ENCODE peak calls at places on chromosomes 11 and 22, in four cellular contexts. O is CD4-positive, CD25-positive, alpha-beta regulatory T cell; Y is PC-3; N is GM23248. L is an unnamed sample. For H3K4me1, the result is how much of the 10 kb centered on the place peaks cover.

GRCh38 chr11:66081505-66081904 is 11.4 kb downstream of the PACS1 start:
- DNase-seq in O (peak), Y (peak), N (peak), L (peak)

GRCh38 chr11:65132238-65132987 is 1.9 kb downstream of the SYVN1 start:
- DNase-seq in O (no peak), Y (no peak), N (no peak), L (no peak)

GRCh38 chr22:49215840-49216239 is 611.8 kb downstream of the BRD1 start:
- DNase-seq in O (no peak), Y (no peak), N (no peak), L (no peak)

GRCh38 chr22:27385261-27385998 is 416.1 kb downstream of the MN1 start:
- DNase-seq in O (no peak), Y (no peak), N (no peak), L (no peak)

GRCh38 chr11:10908215-10908990 is 50.5 kb upstream of the ZBED5 start:
- DNase-seq in O (no peak), Y (peak), N (peak), L (peak)

GRCh38 chr22:31488988-31489617 is 539 bp downstream of the EIF4ENIF1 start:
- DNase-seq in O (peak), Y (peak), N (peak), L (peak)

GRCh38 chr11:35433588-35433987 is 14.2 kb upstream of the SLC1A2 start:
- DNase-seq in O (no peak), Y (no peak), N (no peak), L (no peak)

GRCh38 chr11:15327786-15328231 is 213.1 kb downstream of the INSC start:
- DNase-seq in O (no peak), Y (peak), N (peak), L (peak)

GRCh38 chr22:45290410-45290936 is 5.7 kb downstream of the UPK3A start:
- DNase-seq in O (no peak), Y (peak), N (peak), L (no peak)

GRCh38 chr11:65448418-65449196 is 26.0 kb downstream of the NEAT1 start:
- DNase-seq in O (no peak), Y (peak), N (peak), L (peak)

GRCh38 chr22:33917744-33918406 is 2.4 kb downstream of the LARGE1 start:
- DNase-seq in O (no peak), Y (no peak), N (peak), L (peak)

GRCh38 chr22:25148149-25148691 is 51.4 kb upstream of the CRYBB3 start:
- DNase-seq in O (no peak), Y (no peak), N (no peak), L (no peak)

GRCh38 chr11:47177229-47177845 is 658 bp upstream of the ARFGAP2 start:
- DNase-seq in O (peak), Y (peak), N (peak), L (peak)

GRCh38 chr11:106152013-106152412 is 74.6 kb downstream of the AASDHPPT start:
- DNase-seq in O (no peak), Y (peak), N (peak), L (peak)

GRCh38 chr11:55707029-55707428 is 45.0 kb downstream of the OR4C6 start:
- DNase-seq in O (no peak), Y (peak), N (peak), L (peak)

GRCh38 chr11:122852071-122852831 is 14.0 kb downstream of the CRTAM start:
- DNase-seq in O (no peak), Y (peak), N (peak), L (no peak)

GRCh38 chr11:8709002-8709672 is 26.5 kb downstream of the RPL27A start:
- DNase-seq in O (no peak), Y (no peak), N (peak), L (peak)

GRCh38 chr11:121426476-121427454 is 25.3 kb upstream of the SORL1 start:
- DNase-seq in O (peak), Y (peak), N (peak), L (no peak)

GRCh38 chr11:85627332-85627997 is at the start of gene DLG2:
- DNase-seq in O (peak), Y (peak), N (peak), L (peak)

GRCh38 chr11:127199306-127199801 is 198.8 kb upstream of the KIRREL3 start:
- DNase-seq in O (no peak), Y (no peak), N (no peak), L (no peak)

GRCh38 chr22:36453266-36453607 is 28.2 kb downstream of the TXN2 start:
- DNase-seq in O (no peak), Y (peak), N (peak), L (no peak)

GRCh38 chr22:36453855-36454378 is 27.5 kb downstream of the TXN2 start:
- DNase-seq in O (no peak), Y (no peak), N (no peak), L (no peak)

GRCh38 chr22:36452473-36453265 is 28.8 kb downstream of the TXN2 start:
- DNase-seq in O (no peak), Y (no peak), N (no peak), L (no peak)

GRCh38 chr22:36447634-36448033 is 33.8 kb downstream of the TXN2 start:
- DNase-seq in O (no peak), Y (no peak), N (no peak), L (no peak)

GRCh38 chr22:36449776-36450175 is 31.7 kb downstream of the TXN2 start:
- DNase-seq in O (no peak), Y (no peak), N (no peak), L (no peak)
- H3K4me1 ChIP-seq in O (under half), Y (under half), N (under half), L (under half)

DNA sequence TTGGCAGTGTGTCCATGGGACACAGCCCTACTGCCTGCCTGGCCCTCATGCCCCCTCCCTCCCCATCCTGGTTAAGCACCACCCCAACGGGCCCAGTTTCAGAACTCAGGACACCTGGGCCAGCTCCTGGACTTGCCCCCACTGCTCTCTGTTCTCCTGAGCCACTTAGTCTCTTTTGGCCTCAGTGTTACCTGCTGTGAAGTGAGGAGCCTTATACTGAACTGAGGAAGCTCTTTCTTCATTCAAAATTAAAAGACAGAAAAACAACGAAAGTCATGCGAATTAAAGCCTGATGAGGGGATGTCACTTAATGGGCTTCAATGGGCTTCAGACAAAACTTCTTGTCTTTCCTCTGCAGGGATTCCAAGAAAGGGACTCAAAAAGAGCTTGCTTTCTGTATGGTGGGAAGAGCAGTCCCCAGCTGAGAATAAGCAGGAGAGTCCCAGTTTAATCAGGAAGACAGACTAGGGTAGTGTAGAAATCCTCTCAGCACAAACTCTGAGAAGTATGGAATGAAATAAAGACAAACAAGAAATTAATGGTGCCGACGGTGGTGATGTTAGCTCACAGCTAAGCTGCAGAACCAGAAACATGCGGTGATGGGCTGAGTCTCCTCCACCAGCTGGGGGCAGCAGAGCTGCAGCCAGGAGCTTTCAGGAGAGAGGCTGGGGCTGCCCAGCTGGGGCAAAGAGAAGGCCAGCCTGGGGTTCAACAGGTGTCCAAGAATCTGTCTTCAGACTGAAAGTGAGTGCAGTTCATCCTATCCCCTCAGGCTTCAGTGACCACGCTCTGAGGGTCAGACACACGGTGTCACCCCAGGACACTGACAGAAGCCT is 101.0 kb downstream of the GGTLC2 start:
- DNase-seq in O (peak), Y (peak), N (peak), L (peak)
- H3K4me1 ChIP-seq in O (under half), Y (under half), N (under half), L (under half)

DNA sequence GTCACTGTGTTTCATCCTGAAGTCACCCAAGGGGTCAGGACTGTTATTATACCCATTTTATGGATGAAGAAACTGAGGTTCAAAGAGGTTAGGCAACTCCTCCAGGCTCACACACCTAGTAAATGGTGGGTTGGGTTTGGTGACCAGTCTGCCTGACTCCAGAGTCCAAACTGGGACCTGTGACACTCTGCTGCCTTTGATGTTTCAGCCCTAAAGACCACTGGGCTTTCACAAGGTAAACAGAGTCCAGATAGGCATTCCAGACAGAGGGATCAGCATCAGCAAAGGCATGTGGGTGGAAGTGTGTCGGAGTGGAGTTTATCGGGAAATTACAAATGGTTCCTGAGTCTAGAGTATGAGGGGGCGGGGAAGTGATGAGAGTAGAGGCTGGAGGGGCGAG is 38.5 kb downstream of the MICAL2 start:
- DNase-seq in O (no peak), Y (no peak), N (no peak), L (no peak)
- H3K4me1 ChIP-seq in O (under half), Y (under half), N (under half), L (under half)

GRCh38 chr11:67271548-67272284 is 5.4 kb downstream of the GRK2 start:
- DNase-seq in O (peak), Y (no peak), N (no peak), L (no peak)
- H3K4me1 ChIP-seq in O (half or more), Y (under half), N (under half), L (half or more)

GRCh38 chr11:131037873-131038272 is 121.6 kb upstream of the SNX19 start:
- DNase-seq in O (no peak), Y (peak), N (no peak), L (no peak)

GRCh38 chr11:131036544-131036943 is 120.3 kb upstream of the SNX19 start:
- DNase-seq in O (no peak), Y (no peak), N (no peak), L (peak)

GRCh38 chr11:131038597-131038996 is 122.3 kb upstream of the SNX19 start:
- DNase-seq in O (no peak), Y (peak), N (peak), L (no peak)

GRCh38 chr11:131027501-131027900 is 111.2 kb upstream of the SNX19 start:
- DNase-seq in O (no peak), Y (no peak), N (no peak), L (no peak)

DNA sequence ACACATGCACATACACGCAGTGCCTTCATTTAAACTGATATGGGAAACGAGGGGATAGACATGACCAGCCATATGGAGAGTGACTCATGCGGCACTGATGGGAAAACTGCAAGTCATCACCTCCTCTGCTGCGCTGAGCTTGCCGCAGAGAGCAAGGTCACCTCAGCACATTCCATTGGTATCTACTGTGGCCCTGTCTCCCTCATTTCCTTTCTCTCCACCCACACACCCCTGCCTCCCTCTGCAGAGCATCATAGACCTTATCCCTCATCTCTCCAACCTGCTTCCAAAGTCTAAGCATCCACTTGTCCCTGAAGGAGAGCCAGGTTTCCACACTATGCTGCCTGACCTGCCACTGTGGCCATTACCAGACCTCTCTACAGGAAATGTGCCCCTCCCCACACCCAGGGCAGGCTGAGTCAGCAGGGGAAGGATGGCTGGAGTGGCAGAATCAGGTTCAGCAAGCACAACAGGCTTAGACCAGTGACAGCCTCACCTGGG is 116.9 kb upstream of the SNX19 start:
- DNase-seq in O (no peak), Y (peak), N (peak), L (peak)
- H3K4me1 ChIP-seq in O (under half), Y (under half), N (under half), L (under half)

GRCh38 chr22:23212061-23213030 is 32.0 kb downstream of the BCR start:
- DNase-seq in O (no peak), Y (no peak), N (no peak), L (no peak)

GRCh38 chr22:23215294-23216204 is 35.2 kb downstream of the BCR start:
- DNase-seq in O (no peak), Y (peak), N (peak), L (peak)

GRCh38 chr22:23213031-23213555 is 32.8 kb downstream of the BCR start:
- DNase-seq in O (no peak), Y (no peak), N (no peak), L (no peak)

GRCh38 chr22:23214398-23214797 is 34.1 kb downstream of the BCR start:
- DNase-seq in O (no peak), Y (no peak), N (no peak), L (no peak)

DNA sequence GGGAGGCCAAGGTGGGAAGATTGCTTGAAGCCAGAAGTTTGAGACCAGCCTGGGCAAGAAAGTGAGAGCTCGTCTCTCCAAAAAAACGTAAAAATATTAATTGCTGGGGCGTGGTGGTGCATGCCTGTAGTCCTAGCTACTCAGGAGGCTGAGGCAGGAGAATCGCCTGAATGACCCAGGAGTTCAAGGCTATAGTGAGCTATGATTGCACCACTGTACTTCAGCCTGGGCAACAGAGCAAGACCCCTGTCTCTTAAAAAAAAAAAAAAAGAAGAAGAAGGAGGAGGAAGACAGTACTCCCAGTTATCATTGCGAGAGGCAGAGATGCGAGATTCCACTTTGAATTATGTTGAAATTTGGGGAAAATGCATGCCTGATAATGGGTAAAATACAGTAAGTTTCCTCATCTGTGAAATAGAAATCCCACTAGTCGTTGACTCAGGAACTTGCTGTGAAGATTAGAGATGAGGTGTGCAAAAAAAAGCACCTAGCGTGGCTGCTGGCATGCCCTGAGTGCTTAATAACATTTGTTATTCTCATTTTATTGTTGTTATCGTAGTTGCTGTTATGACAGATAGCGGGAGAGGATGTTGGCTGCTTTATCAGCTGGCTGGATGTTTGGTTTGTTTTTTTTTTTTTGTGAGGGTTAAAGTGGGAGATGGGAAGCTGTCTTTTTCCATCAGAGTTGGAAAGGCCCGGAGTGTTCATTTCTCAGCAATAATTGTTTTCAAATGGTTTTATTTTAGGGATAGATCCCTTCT is 33.5 kb downstream of the BCR start:
- DNase-seq in O (no peak), Y (no peak), N (no peak), L (no peak)
- H3K4me1 ChIP-seq in O (under half), Y (under half), N (under half), L (under half)

GRCh38 chr22:46776486-46776826 is 14.0 kb downstream of the TBC1D22A start:
- DNase-seq in O (no peak), Y (no peak), N (no peak), L (no peak)

GRCh38 chr22:46776876-46777608 is 14.6 kb downstream of the TBC1D22A start:
- DNase-seq in O (no peak), Y (no peak), N (no peak), L (no peak)

GRCh38 chr22:46775789-46776485 is 13.5 kb downstream of the TBC1D22A start:
- DNase-seq in O (no peak), Y (no peak), N (no peak), L (no peak)

GRCh38 chr22:46779023-46779422 is 16.6 kb downstream of the TBC1D22A start:
- DNase-seq in O (no peak), Y (no peak), N (no peak), L (no peak)

DNA sequence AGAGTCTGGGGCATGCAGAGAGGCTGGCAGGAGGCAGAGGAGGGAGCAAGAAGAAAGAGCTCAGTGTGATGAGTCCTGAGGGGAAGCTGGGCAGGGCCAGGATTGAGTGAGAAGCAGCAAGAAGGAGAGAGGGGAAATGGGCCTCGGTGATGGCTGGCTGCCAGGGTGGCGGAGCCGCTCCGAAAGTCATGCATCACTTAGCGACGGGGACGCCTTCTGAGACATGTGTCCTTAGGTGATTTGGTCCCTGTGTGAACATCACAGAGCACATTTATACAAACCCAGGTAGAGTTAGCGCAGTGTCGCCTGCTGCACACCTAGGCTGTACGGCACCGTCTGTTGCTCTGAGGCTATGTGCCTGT is 15.1 kb downstream of the TBC1D22A start:
- DNase-seq in O (no peak), Y (no peak), N (no peak), L (no peak)
- H3K4me1 ChIP-seq in O (under half), Y (under half), N (under half), L (under half)

L was measured in adipocyte.